ENCODE peak calls at places on chromosome X, in five cellular contexts. W is psoas muscle, U is mucosa of descending colon, B is astrocyte of the cerebellum, V is Panc1. E is an unnamed sample.

GRCh38 chrX:141405486-141405877 is 163.2 kb upstream of the SPANXC start:
- DNase-seq in W (no peak), B (no peak), U (no peak), V (no peak), E (no peak)

GRCh38 chrX:141733371-141733770 is 34.8 kb upstream of the SPANXD start:
- DNase-seq in V (no peak), B (no peak), W (no peak), U (no peak), E (no peak)

GRCh38 chrX:30141966-30142365 is 73.4 kb upstream of the MAGEB2 start:
- DNase-seq in V (no peak), U (no peak), B (no peak), W (no peak), E (no peak)

GRCh38 chrX:111100191-111100590 is 4.2 kb downstream of the PAK3 start:
- DNase-seq in B (peak), U (no peak), V (no peak), W (no peak), E (peak)

GRCh38 chrX:27336466-27337091 is 126.6 kb downstream of the PPP4R3C start:
- DNase-seq in B (no peak), U (peak), W (no peak), V (peak), E (no peak)

GRCh38 chrX:155871934-155872333 is 9.2 kb upstream of the VAMP7 start:
- DNase-seq in W (no peak), V (no peak), B (no peak), U (no peak), E (no peak)

GRCh38 chrX:38558681-38559080 is 2.7 kb upstream of the TSPAN7 start:
- DNase-seq in V (no peak), B (no peak), U (no peak), W (no peak), E (no peak)

GRCh38 chrX:2928127-2928582 is 984 bp downstream of the ARSD start:
- DNase-seq in U (peak), V (no peak), W (peak), B (peak), E (no peak)

GRCh38 chrX:10158279-10158939 is 1.6 kb downstream of the CLCN4 start:
- DNase-seq in B (no peak), V (no peak), W (peak), U (no peak), E (peak)

GRCh38 chrX:131837325-131837724 is 185.8 kb upstream of the STK26 start:
- DNase-seq in W (no peak), U (no peak), V (no peak), B (no peak), E (no peak)

GRCh38 chrX:96684339-96685204 is at the start of gene DIAPH2:
- DNase-seq in B (peak), U (peak), V (peak), W (peak), E (peak)

GRCh38 chrX:8191022-8191421 is 20.0 kb upstream of the VCX2 start:
- DNase-seq in U (peak), W (no peak), B (no peak), V (no peak), E (no peak)

GRCh38 chrX:133892337-133892736 is 93.1 kb downstream of the GPC3 start:
- DNase-seq in W (no peak), V (no peak), U (no peak), B (no peak), E (no peak)

GRCh38 chrX:150635952-150636351 is 57.2 kb upstream of the MTMR1 start:
- DNase-seq in B (no peak), V (peak), U (no peak), W (no peak), E (no peak)

GRCh38 chrX:44785652-44786051 is 58.2 kb upstream of the DUSP21 start:
- DNase-seq in V (peak), B (peak), U (no peak), W (no peak), E (no peak)

GRCh38 chrX:79095441-79096338 is 48.8 kb upstream of the GPR174 start:
- DNase-seq in U (no peak), W (no peak), B (no peak), V (no peak), E (no peak)

GRCh38 chrX:28552322-28552721 is 34.9 kb upstream of the IL1RAPL1 start:
- DNase-seq in B (no peak), U (no peak), V (no peak), W (no peak), E (no peak)

GRCh38 chrX:11704725-11705495 is 39.2 kb upstream of the ARHGAP6 start:
- DNase-seq in U (no peak), W (no peak), V (no peak), B (peak), E (no peak)

GRCh38 chrX:123084797-123085196 is 99.3 kb upstream of the GRIA3 start:
- DNase-seq in U (no peak), V (no peak), B (no peak), W (no peak), E (no peak)

GRCh38 chrX:50769389-50770063 is 44.5 kb downstream of the SHROOM4 start:
- DNase-seq in U (peak), V (no peak), B (no peak), W (no peak), E (no peak)

GRCh38 chrX:40496728-40497127 is 84.0 kb upstream of the ATP6AP2 start:
- DNase-seq in W (no peak), U (no peak), B (peak), V (no peak), E (no peak)

GRCh38 chrX:119004920-119005524 is 30.6 kb downstream of the LONRF3 start:
- DNase-seq in B (peak), U (peak), W (peak), V (peak), E (peak)

GRCh38 chrX:56802921-56803848 is 74.1 kb downstream of the NBDY start:
- DNase-seq in V (peak), W (peak), B (peak), U (peak), E (peak)

GRCh38 chrX:24133280-24133679 is 16.2 kb upstream of the ZFX start:
- DNase-seq in W (no peak), V (no peak), U (no peak), B (no peak), E (no peak)

GRCh38 chrX:47483310-47484268 is 567 bp upstream of the ZNF41 start:
- DNase-seq in V (no peak), W (peak), B (no peak), U (peak), E (peak)

GRCh38 chrX:101803451-101803850 is 128.4 kb downstream of the ZMAT1 start:
- DNase-seq in W (no peak), B (peak), U (no peak), V (no peak), E (no peak)

GRCh38 chrX:11064851-11065600 is 46.1 kb upstream of the HCCS start:
- DNase-seq in V (no peak), W (no peak), U (no peak), B (peak), E (no peak)

GRCh38 chrX:88438209-88438608 is 308.8 kb upstream of the CPXCR1 start:
- DNase-seq in U (no peak), W (no peak), V (no peak), B (no peak), E (no peak)

GRCh38 chrX:86002076-86002896 is 45.1 kb downstream of the CHM start:
- DNase-seq in B (peak), U (peak), W (no peak), V (no peak), E (peak)

GRCh38 chrX:72309297-72310071 is 3.8 kb upstream of the CITED1 start:
- DNase-seq in U (no peak), B (no peak), W (no peak), V (no peak), E (no peak)

GRCh38 chrX:16239211-16239610 is 71.9 kb downstream of the MAGEB17 start:
- DNase-seq in V (no peak), U (no peak), B (peak), W (no peak), E (no peak)

GRCh38 chrX:40418413-40419195 is 162.2 kb upstream of the ATP6AP2 start:
- DNase-seq in W (no peak), B (peak), U (no peak), V (no peak), E (no peak)

DNA sequence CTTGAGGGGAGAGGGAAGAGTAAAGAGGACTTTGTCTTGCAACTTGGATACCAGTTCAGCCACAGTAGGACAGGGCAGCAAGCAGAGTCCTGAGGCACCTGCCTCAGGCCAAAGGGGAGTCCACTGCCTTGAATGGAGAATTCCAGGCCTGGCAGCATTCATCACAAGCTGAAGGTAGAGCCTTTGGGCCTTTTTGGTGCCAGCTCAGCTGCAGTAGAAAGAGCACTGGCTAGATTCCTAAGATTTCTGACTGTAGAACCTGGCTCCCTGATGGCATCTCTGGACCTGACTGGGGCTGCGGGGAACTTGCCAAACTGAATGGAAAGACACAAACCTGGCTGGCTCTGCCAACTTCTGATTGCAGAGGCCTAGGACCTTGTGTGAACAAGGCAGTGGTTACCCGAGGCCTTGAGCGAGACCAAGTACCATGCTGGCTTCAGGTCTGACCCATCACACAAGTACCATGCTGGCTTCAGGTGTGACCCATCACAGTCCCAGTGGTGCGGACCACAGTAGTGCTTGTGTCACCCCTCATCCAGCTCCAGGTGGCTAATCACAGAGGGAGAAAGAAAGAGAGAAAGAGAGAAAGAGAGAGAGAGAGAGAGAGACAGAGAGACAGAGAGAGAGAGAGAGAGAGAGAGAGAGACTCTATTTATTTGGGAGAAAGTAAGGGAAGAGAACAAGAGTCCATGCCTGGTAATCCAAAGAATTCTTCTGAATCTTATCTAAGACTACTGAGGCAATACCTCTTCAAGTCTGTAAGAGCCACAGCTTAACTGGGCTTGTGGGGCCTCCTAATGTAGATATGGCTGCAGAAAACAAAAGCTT is 137.6 kb upstream of the SPIN4 start:
- DNase-seq in V (no peak), U (no peak), W (no peak), B (no peak), E (no peak)
- TF ChIP-seq CTCF in V (no peak), U (no peak), W (no peak), B (no peak), E (no peak)

GRCh38 chrX:727738-728621 is 97.4 kb downstream of the SHOX start:
- DNase-seq in W (no peak), V (no peak), U (no peak), B (no peak), E (no peak)
- TF ChIP-seq CTCF in W (no peak), V (peak), U (no peak), B (no peak), E (peak)

GRCh38 chrX:103248553-103248952 is 6.4 kb downstream of the TCEAL8 start:
- DNase-seq in B (peak), W (no peak), V (no peak), U (no peak), E (no peak)
- TF ChIP-seq CTCF in B (peak), W (peak), V (peak), U (no peak), E (peak)

GRCh38 chrX:128518508-128518907 is 466.3 kb upstream of the ACTRT1 start:
- DNase-seq in V (no peak), U (no peak), B (peak), W (no peak), E (no peak)
- TF ChIP-seq CTCF in V (peak), U (no peak), B (peak), W (no peak), E (peak)

GRCh38 chrX:54043696-54044125 is 562 bp downstream of the PHF8 start:
- DNase-seq in W (peak), B (no peak), V (no peak), U (peak), E (peak)

GRCh38 chrX:54044126-54044876 is at the start of gene PHF8:
- DNase-seq in B (peak), V (peak), W (peak), U (peak), E (peak)

GRCh38 chrX:54043084-54043483 is 1.2 kb downstream of the PHF8 start:
- DNase-seq in W (no peak), V (no peak), B (no peak), U (no peak), E (no peak)

GRCh38 chrX:54044877-54045328 is 630 bp upstream of the PHF8 start:
- DNase-seq in B (no peak), U (no peak), V (no peak), W (no peak), E (no peak)

DNA sequence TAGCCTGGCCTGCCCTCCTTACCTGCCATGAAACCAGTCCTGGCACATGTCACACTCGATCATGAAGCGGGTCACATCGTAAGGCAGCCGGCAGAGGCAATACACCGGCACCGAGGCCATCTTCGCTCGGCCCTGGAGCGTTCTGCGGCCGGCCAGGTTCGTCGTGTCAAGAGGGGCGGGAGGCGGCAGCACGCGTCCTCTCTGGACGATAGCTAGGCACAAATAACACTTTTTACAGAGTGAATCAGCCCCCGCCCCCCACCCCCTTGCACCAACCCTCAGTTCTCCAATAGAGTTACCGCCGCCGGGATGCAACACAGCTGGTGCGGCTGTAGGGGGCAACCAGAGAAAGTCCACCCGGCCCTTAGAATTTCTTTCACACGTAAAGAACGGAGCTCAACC is 1.7 kb downstream of the PHF8 start:
- DNase-seq in V (no peak), B (peak), U (peak), W (peak), E (peak)
- TF ChIP-seq CTCF in V (peak), B (peak), U (no peak), W (no peak), E (peak)

GRCh38 chrX:154012336-154012991 is 7.2 kb downstream of the IRAK1 start:
- DNase-seq in U (no peak), B (no peak), W (no peak), V (no peak), E (no peak)

GRCh38 chrX:154014429-154015380 is 5.0 kb downstream of the IRAK1 start:
- DNase-seq in W (no peak), U (no peak), B (no peak), V (no peak), E (no peak)

GRCh38 chrX:154013001-154013421 is 6.7 kb downstream of the IRAK1 start:
- DNase-seq in W (no peak), B (no peak), U (no peak), V (no peak), E (no peak)

GRCh38 chrX:154015581-154016264 is 4.0 kb downstream of the IRAK1 start:
- DNase-seq in U (no peak), V (no peak), B (no peak), W (no peak), E (no peak)

GRCh38 chrX:154013614-154014360 is 5.9 kb downstream of the IRAK1 start:
- DNase-seq in B (no peak), V (peak), W (no peak), U (no peak), E (peak)
- TF ChIP-seq CTCF in B (peak), V (no peak), W (peak), U (peak), E (peak)

GRCh38 chrX:109890300-109890699 is 112.6 kb upstream of the TMEM164 start:
- DNase-seq in V (no peak), U (no peak), W (no peak), B (no peak), E (no peak)

GRCh38 chrX:109889289-109890006 is 113.5 kb upstream of the TMEM164 start:
- DNase-seq in B (peak), V (no peak), U (no peak), W (no peak), E (no peak)

GRCh38 chrX:109886122-109886761 is 116.7 kb upstream of the TMEM164 start:
- DNase-seq in U (peak), W (no peak), B (peak), V (peak), E (peak)

DNA sequence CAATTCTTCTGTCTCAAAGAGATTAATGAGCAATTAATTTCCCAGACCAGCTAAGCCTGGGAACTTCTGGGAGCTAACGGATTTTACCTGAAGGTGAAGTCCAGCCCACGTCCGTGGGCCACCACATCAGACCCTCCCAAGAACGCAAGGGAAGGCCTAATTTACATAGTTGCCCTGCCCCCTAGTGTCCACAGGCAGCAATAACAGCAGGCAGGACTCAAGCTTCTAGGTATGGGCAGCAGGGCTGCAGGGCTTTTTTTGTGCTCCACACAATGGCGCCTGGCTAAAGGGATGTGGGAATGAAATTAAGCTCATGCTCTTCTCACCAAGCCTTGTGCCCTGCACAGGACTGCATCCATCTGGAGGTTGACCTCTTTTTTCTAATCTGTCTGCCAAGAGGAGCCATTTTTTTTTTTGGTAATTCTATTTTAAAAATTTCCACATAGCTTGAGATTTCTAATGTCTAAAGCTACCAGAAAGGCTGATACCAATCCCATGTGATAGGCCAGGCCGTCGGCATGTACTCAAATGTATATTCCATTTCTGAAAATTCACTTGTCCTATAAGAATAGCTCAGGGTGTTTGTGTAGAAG is 111.9 kb upstream of the TMEM164 start:
- DNase-seq in B (peak), V (peak), U (peak), W (peak), E (peak)
- TF ChIP-seq CTCF in B (peak), V (peak), U (peak), W (peak), E (peak)

GRCh38 chrX:130020661-130021324 is 38.4 kb downstream of the BCORL1 start:
- DNase-seq in W (no peak), V (no peak), B (no peak), U (no peak), E (no peak)
- TF ChIP-seq CTCF in W (no peak), V (no peak), B (no peak), U (no peak), E (no peak)

GRCh38 chrX:104670051-104670450 is 104.1 kb downstream of the IL1RAPL2 start:
- DNase-seq in W (no peak), B (no peak), U (no peak), V (no peak), E (no peak)

GRCh38 chrX:104662694-104663093 is 96.7 kb downstream of the IL1RAPL2 start:
- DNase-seq in W (no peak), V (no peak), B (no peak), U (no peak), E (no peak)

GRCh38 chrX:104669063-104669462 is 103.1 kb downstream of the IL1RAPL2 start:
- DNase-seq in V (no peak), U (no peak), W (no peak), B (no peak), E (no peak)

GRCh38 chrX:104665691-104666090 is 99.7 kb downstream of the IL1RAPL2 start:
- DNase-seq in B (no peak), V (no peak), W (no peak), U (no peak), E (no peak)

DNA sequence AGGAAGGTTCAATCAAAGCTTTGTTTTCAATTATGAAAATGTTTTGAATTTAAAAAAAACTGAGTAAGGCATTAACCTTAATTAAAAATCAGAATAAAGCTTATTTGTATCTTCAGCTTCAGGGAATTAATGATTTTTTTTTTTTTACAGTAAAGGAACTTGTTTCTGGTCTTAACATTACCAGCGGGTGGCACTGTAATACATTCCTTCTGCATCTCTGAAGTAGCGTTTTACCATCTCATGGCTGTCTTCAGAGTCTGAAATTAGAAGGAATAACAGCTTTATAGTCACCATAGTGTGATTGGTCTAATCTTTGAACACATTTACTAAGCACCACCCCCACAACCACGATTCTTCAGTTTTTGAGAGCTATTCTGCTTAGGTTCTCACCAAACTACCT is 102.6 kb downstream of the IL1RAPL2 start:
- DNase-seq in B (peak), W (no peak), U (no peak), V (no peak), E (no peak)
- TF ChIP-seq CTCF in B (no peak), W (no peak), U (no peak), V (no peak), E (peak)

DNA sequence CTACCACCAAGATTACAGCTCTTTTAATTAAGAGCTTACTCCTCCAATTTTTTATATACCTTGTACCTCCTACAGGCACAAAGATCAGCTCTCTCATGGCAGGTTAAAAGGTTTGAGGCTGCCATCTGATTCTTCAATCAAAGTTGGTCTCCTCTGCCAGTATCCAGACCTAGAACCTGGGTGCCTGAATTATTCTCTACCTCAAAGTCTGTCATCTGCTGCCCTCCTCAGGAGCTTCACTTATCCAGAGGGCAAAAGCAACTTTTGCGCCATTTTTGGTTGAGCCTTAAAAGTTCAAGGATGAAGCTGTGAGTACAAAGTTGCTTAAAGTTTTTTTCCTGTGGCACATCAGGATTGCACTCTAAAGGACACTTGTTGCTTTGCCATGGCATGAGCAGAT is 343.7 kb upstream of the PPP1R2C start:
- DNase-seq in W (no peak), U (no peak), V (no peak), B (no peak), E (no peak)
- TF ChIP-seq CTCF in W (no peak), U (no peak), V (no peak), B (no peak), E (no peak)

E was measured in progenitor cell of endocrine pancreas.